ENCODE peak calls at places on chromosomes 12 and 14, in four cellular contexts. Y is fibroblast of lung, W is mucosa of descending colon, I is colonic mucosa. Q is an unnamed sample.

GRCh38 chr14:20413785-20414117 is 450 bp upstream of the TEP1 start:
- DNase-seq in I (peak; percentile 36), W (peak; percentile 53), Y (no peak), Q (no peak)

GRCh38 chr12:89801284-89801683 is 92.6 kb upstream of the ATP2B1 start:
- DNase-seq in I (no peak), W (no peak), Y (no peak), Q (no peak)

GRCh38 chr14:100192250-100192671 is 32.8 kb upstream of the DEGS2 start:
- DNase-seq in I (peak; percentile 27), W (peak; percentile 31), Y (no peak), Q (peak; percentile 20)

GRCh38 chr14:95265106-95266094 is 54.3 kb downstream of the CLMN start:
- DNase-seq in I (peak; percentile 79), Y (peak; percentile 99), W (peak; percentile 74), Q (no peak)

GRCh38 chr14:101716956-101717662 is 44.4 kb upstream of the PPP2R5C start:
- DNase-seq in W (no peak), Y (peak; percentile 29), I (peak; percentile 13), Q (no peak)

GRCh38 chr14:54901380-54902142 is 1.1 kb downstream of the GCH1 start:
- DNase-seq in W (peak; percentile 57), Y (no peak), I (peak; percentile 44), Q (no peak)

GRCh38 chr12:3613641-3614180 is 122.7 kb downstream of the PRMT8 start:
- DNase-seq in Y (no peak), I (no peak), W (no peak), Q (no peak)

GRCh38 chr12:76871082-76871481 is 7.7 kb downstream of the CSRP2 start:
- DNase-seq in Y (no peak), W (no peak), I (no peak), Q (no peak)

GRCh38 chr12:43337571-43338497 is 214.2 kb downstream of the ADAMTS20 start:
- DNase-seq in W (no peak), I (no peak), Y (peak; percentile 73), Q (no peak)

GRCh38 chr14:76541594-76542219 is 165.8 kb downstream of the ESRRB start:
- DNase-seq in W (no peak), Y (no peak), I (no peak), Q (no peak)

GRCh38 chr12:22533155-22533554 is 11.2 kb downstream of the C2CD5 start:
- DNase-seq in W (no peak), Y (no peak), I (no peak), Q (no peak)
- H3K4me1 ChIP-seq in W (no peaks in the 10 kb centered on the region), Y (peaks cover 6% of the 10 kb centered on the region), I (no peaks in the 10 kb centered on the region), Q (peaks cover 50% of the 10 kb centered on the region)

DNA sequence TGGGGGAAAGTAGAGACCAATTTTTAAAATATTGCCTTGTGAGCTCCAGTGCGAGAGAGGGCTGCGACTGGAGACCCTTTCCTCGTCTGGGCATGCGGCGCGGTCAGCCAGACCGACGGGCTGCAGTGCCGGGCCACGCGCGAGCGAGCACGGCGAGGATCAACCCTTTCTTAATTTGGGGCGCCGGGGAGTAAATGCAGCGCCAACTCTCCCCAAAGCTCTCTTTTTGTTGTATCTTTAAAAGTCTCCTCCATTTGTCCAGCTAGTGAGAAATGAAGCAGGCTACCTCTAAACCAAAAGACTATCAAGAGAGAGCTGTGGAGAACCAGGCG is 1.5 kb downstream of the SIX1 start:
- DNase-seq in I (no peak), W (no peak), Y (no peak), Q (no peak)
- H3K4me3 ChIP-seq in I (peak overlapping the region; percentile 2), W (no peak overlapping the region), Y (peak overlapping the region; percentile 72), Q (peak overlapping the region; percentile 68)

DNA sequence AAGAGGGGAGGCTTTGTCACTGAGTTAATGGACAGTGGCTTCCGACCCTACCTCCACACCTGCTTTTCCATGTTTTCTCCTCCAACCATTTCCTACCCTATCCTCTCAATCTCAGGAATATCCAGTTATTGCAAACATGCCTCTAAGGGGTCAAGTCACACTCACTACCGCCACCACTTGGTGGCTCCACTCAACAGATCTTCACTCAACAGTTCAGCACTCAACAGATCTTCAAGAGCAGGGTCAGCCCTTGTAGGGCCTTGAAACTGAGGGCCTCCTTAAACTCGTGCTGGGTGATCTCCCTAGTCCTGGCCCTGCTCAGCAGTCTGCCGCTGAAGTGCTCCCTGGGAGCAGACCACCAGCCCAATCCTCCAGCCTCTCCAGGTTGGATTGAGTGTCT is 14.2 kb downstream of the ZNF641 start:
- DNase-seq in I (no peak), Y (no peak), W (no peak), Q (no peak)
- TF ChIP-seq CTCF in I (no peak), Y (no peak), W (no peak), Q (peak; percentile 21)

DNA sequence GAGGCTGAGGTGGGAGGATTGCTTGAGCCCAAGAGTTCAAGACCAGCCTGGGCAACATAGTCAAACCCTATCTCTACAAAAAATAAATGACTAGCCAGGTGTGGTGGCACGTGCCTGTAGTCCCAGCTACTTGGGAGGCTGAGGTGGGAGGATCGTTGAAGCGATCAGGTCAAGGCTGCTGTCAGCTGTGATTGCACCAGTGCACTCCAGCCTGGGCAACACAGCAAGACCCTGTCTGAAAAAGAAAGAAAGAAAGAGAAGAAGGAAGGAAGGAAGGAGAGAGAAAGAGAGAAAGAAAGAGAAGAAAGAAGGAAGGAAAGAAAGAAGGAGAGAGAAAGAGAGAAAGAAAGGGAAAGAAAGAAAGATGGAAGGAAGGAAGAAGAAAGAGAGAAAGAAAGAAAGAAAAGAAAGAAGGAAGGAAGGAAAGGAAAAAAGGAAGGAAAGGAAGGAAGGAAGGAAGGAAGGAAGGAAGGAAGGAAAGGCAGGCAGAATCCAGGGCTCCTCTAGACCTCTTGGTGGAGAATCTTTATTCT is 71.5 kb upstream of the FBRSL1 start:
- DNase-seq in W (no peak), I (no peak), Y (no peak), Q (no peak)
- H3K4me1 ChIP-seq in W (no peaks in the 10 kb centered on the region), I (peaks cover 4% of the 10 kb centered on the region), Y (no peaks in the 10 kb centered on the region), Q (peaks cover 10% of the 10 kb centered on the region)

GRCh38 chr12:107845226-107845979 is 70.9 kb downstream of the ASCL4 start:
- DNase-seq in W (no peak), I (no peak), Y (no peak), Q (no peak)

GRCh38 chr12:107843351-107844311 is 69.1 kb downstream of the ASCL4 start:
- DNase-seq in I (no peak), W (no peak), Y (peak; percentile 12), Q (no peak)

GRCh38 chr12:107845980-107846659 is 71.6 kb downstream of the ASCL4 start:
- DNase-seq in Y (no peak), I (no peak), W (no peak), Q (no peak)

GRCh38 chr12:107847430-107847829 is 72.9 kb downstream of the ASCL4 start:
- DNase-seq in Y (peak; percentile 6), W (no peak), I (no peak), Q (no peak)

DNA sequence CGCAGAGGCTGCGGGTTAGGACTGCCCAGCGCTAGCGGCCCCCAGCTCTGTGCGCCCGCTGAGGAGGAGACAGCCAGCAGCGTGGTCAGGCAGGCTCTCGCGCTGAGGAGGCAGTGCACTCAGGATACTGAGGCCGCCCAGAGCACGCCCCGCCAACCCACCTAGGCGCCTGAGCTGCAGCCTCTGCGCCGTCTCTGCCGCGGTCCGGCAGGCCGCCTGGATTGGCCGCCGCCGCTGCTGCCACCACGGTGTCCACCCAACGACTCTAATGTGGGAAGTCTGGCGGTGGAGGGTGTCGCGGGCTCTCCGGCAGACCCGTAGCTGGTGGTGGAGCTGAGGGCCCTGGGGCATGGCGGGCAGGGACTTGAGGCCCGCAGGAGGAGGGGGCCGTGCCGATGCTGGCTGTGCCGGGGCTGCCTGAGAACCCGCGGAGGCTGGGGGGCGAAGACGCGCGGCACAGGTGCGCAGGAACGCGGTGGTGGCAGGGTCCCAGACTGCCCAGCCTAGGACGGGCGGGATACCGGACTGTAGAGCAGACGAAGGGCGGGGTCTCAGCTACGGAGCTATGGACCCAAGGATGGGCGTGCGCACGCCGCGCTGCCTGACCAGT is 69.9 kb downstream of the ASCL4 start:
- DNase-seq in W (no peak), I (no peak), Y (peak; percentile 7), Q (no peak)
- H3K4me3 ChIP-seq in W (no peak overlapping the region), I (no peak overlapping the region), Y (no peak overlapping the region), Q (peak overlapping the region; percentile 57)

GRCh38 chr12:100953677-100954076 is 159.1 kb downstream of the ANO4 start:
- DNase-seq in W (no peak), I (no peak), Y (no peak), Q (no peak)

GRCh38 chr12:100953217-100953616 is 158.6 kb downstream of the ANO4 start:
- DNase-seq in I (no peak), W (no peak), Y (peak; percentile 80), Q (no peak)

GRCh38 chr12:100955139-100955538 is 160.6 kb downstream of the ANO4 start:
- DNase-seq in I (no peak), W (no peak), Y (peak; percentile 94), Q (no peak)

GRCh38 chr12:100954118-100954517 is 159.5 kb downstream of the ANO4 start:
- DNase-seq in I (no peak), W (no peak), Y (no peak), Q (no peak)

GRCh38 chr12:100951756-100952155 is 157.2 kb downstream of the ANO4 start:
- DNase-seq in Y (no peak), I (no peak), W (no peak), Q (no peak)
- TF ChIP-seq CTCF in Y (no peak), I (no peak), W (no peak), Q (no peak)

GRCh38 chr12:53068811-53069585 is 10.2 kb downstream of the SPRYD3 start:
- DNase-seq in Y (no peak), I (no peak), W (no peak), Q (no peak)
- H3K4me1 ChIP-seq in Y (peaks cover 47% of the 10 kb centered on the region), I (no peaks in the 10 kb centered on the region), W (peaks cover 3% of the 10 kb centered on the region), Q (peaks cover 99% of the 10 kb centered on the region)

GRCh38 chr14:104986487-104987164 is 1.0 kb downstream of the CLBA1 start:
- DNase-seq in Y (no peak), I (no peak), W (peak; percentile 12), Q (no peak)
- H3K4me3 ChIP-seq in Y (peak overlapping the region; percentile 69), I (peak overlapping the region; percentile 88), W (no peak overlapping the region), Q (peak overlapping the region; percentile 93)

DNA sequence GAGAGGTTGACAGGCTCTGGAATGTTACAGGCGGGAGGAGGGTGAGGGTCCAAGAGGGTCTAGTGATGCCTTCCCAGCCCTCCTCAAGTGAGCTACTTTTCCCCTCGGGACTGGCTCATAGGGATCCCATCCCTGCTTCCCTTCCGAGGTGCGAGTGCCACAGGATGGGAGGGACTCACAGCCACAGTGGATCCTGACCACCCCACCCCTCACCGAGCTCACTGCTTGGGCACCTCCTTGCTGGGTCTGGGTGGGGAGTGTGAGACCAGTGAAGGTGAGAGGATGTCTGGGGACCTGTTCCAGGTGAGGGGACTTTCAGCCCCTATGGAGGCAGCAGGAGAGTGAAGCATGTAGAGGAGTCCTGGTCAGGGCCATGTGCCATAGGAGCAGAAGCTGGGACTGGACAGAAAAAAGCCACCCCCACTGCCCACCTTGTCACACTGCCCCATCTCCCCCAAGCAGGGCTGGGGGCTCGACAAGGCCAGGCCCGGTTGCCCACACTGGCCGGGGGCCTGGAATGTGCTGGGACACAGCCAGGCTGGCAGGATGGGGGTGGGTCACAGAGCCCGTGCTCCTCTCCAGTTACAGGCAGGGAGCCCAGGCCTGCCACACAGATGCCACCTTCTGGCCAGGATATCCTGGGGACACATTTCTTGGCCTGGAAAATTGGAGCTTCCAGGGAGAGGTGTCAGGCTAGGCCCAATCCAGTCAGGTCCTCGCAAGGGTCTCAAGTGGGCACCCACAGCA is 1.7 kb upstream of the TNS2 start:
- DNase-seq in Y (no peak), I (peak; percentile 74), W (peak; percentile 63), Q (peak; percentile 81)
- TF ChIP-seq CTCF in Y (no peak), I (no peak), W (no peak), Q (no peak)

GRCh38 chr12:132053338-132054330 is 90.5 kb downstream of the DDX51 start:
- DNase-seq in Y (no peak), W (no peak), I (no peak), Q (no peak)
- H3K4me1 ChIP-seq in Y (no peaks in the 10 kb centered on the region), W (no peaks in the 10 kb centered on the region), I (no peaks in the 10 kb centered on the region), Q (no peaks in the 10 kb centered on the region)